ENCODE peak calls at places on chromosome X, in nine cellular contexts. J, B, D, E, A, K, Y, U and F are unnamed samples.

GRCh38 chrX:149831473-149831872 is 49.5 kb upstream of the MAGEA8 start:
- DNase-seq in J (no peak), B (no peak), D (no peak), E (peak), A (no peak), K (no peak), Y (no peak), U (no peak), F (no peak)

GRCh38 chrX:110847334-110847733 is 51.7 kb upstream of the CHRDL1 start:
- DNase-seq in J (no peak), B (peak), D (no peak), E (peak), A (no peak), K (no peak), Y (peak), U (peak), F (peak)

GRCh38 chrX:45164995-45165394 is 35.7 kb downstream of the DIPK2B start:
- DNase-seq in J (no peak), B (no peak), D (no peak), E (no peak), A (no peak), K (no peak), Y (no peak), U (no peak), F (no peak)

GRCh38 chrX:104172788-104173187 is 6.5 kb downstream of the FAM199X start:
- DNase-seq in J (no peak), B (no peak), D (no peak), E (no peak), A (no peak), K (no peak), Y (no peak), U (peak), F (no peak)

GRCh38 chrX:68998716-68999115 is 166.5 kb downstream of the PJA1 start:
- DNase-seq in J (no peak), B (no peak), D (no peak), E (no peak), A (peak), K (no peak), Y (no peak), U (no peak), F (no peak)

GRCh38 chrX:153634832-153635231 is 12.2 kb upstream of the DUSP9 start:
- DNase-seq in J (no peak), B (no peak), D (peak), E (no peak), A (no peak), K (no peak), Y (no peak), U (no peak), F (no peak)

GRCh38 chrX:129875669-129876068 is 30.3 kb upstream of the UTP14A start:
- DNase-seq in J (peak), B (no peak), D (no peak), E (no peak), A (no peak), K (no peak), Y (peak), U (peak), F (peak)

GRCh38 chrX:117376460-117376859 is 740.1 kb downstream of the KLHL13 start:
- DNase-seq in J (no peak), B (no peak), D (no peak), E (no peak), A (no peak), K (no peak), Y (no peak), U (no peak), F (no peak)

GRCh38 chrX:50067435-50068292 is 133.1 kb downstream of the AKAP4 start:
- DNase-seq in J (no peak), B (peak), D (no peak), E (peak), A (no peak), K (no peak), Y (peak), U (peak), F (no peak)

GRCh38 chrX:107470198-107470597 is 20.7 kb downstream of the FRMPD3 start:
- DNase-seq in J (no peak), B (no peak), D (no peak), E (no peak), A (no peak), K (no peak), Y (no peak), U (no peak), F (no peak)

GRCh38 chrX:16113978-16114554 is 9.3 kb upstream of the GRPR start:
- DNase-seq in J (no peak), B (no peak), D (no peak), E (no peak), A (no peak), K (no peak), Y (peak), U (peak), F (no peak)

GRCh38 chrX:107505223-107505622 is 55.8 kb downstream of the FRMPD3 start:
- DNase-seq in J (no peak), B (no peak), D (no peak), E (no peak), A (no peak), K (no peak), Y (peak), U (no peak), F (no peak)

GRCh38 chrX:48957477-48957826 is at the start of gene OTUD5:
- DNase-seq in J (no peak), B (no peak), D (peak), E (no peak), A (no peak), K (peak), Y (no peak), U (no peak), F (peak)

GRCh38 chrX:72308566-72309296 is 3.0 kb upstream of the CITED1 start:
- DNase-seq in J (peak), B (peak), D (peak), E (peak), A (no peak), K (peak), Y (peak), U (peak), F (peak)

GRCh38 chrX:39438603-39439602 is 637.6 kb downstream of the MID1IP1 start:
- DNase-seq in J (no peak), B (no peak), D (no peak), E (no peak), A (no peak), K (no peak), Y (no peak), U (no peak), F (no peak)

GRCh38 chrX:147522986-147523385 is 388.7 kb upstream of the FMR1 start:
- DNase-seq in J (no peak), B (no peak), D (no peak), E (no peak), A (no peak), K (no peak), Y (no peak), U (no peak), F (no peak)

GRCh38 chrX:153993079-153993478 is 20.5 kb downstream of the TMEM187 start:
- DNase-seq in J (no peak), B (no peak), D (no peak), E (no peak), A (no peak), K (no peak), Y (no peak), U (no peak), F (no peak)

GRCh38 chrX:97968376-97969104 is 1084.8 kb downstream of the RPA4 start:
- DNase-seq in J (no peak), B (no peak), D (no peak), E (no peak), A (no peak), K (no peak), Y (no peak), U (no peak), F (no peak)

GRCh38 chrX:21985332-21985777 is 44.8 kb downstream of the SMS start:
- DNase-seq in J (no peak), B (peak), D (no peak), E (peak), A (peak), K (peak), Y (peak), U (peak), F (peak)

GRCh38 chrX:52576946-52577345 is 60.1 kb upstream of the XAGE1B start:
- DNase-seq in J (no peak), B (peak), D (no peak), E (peak), A (no peak), K (no peak), Y (no peak), U (no peak), F (no peak)

GRCh38 chrX:46263494-46263893 is 281.7 kb downstream of the ZNF674 start:
- DNase-seq in J (no peak), B (no peak), D (no peak), E (no peak), A (no peak), K (no peak), Y (no peak), U (no peak), F (no peak)

GRCh38 chrX:13029341-13029740 is 15.1 kb downstream of the FAM9C start:
- DNase-seq in J (no peak), B (peak), D (peak), E (peak), A (no peak), K (peak), Y (peak), U (peak), F (no peak)

GRCh38 chrX:28324306-28324705 is 262.9 kb upstream of the IL1RAPL1 start:
- DNase-seq in J (no peak), B (no peak), D (no peak), E (peak), A (no peak), K (no peak), Y (no peak), U (no peak), F (no peak)

GRCh38 chrX:44898411-44899221 is 25.6 kb downstream of the KDM6A start:
- DNase-seq in J (no peak), B (no peak), D (no peak), E (peak), A (no peak), K (no peak), Y (no peak), U (peak), F (peak)

GRCh38 chrX:70001708-70002341 is 47.9 kb downstream of the AWAT2 start:
- DNase-seq in J (no peak), B (no peak), D (no peak), E (no peak), A (no peak), K (no peak), Y (no peak), U (peak), F (no peak)

GRCh38 chrX:147602297-147602696 is 309.4 kb upstream of the FMR1 start:
- DNase-seq in J (no peak), B (no peak), D (no peak), E (peak), A (no peak), K (no peak), Y (no peak), U (no peak), F (peak)

GRCh38 chrX:110003167-110004156 is 548 bp downstream of the TMEM164 start:
- DNase-seq in J (no peak), B (no peak), D (peak), E (peak), A (no peak), K (peak), Y (no peak), U (peak), F (no peak)

GRCh38 chrX:68112321-68112720 is 321.0 kb downstream of the OPHN1 start:
- DNase-seq in J (no peak), B (no peak), D (no peak), E (no peak), A (no peak), K (no peak), Y (peak), U (peak), F (no peak)

GRCh38 chrX:397575-397974 is 10.9 kb upstream of the PPP2R3B start:
- DNase-seq in J (peak), B (no peak), D (peak), E (peak), A (no peak), K (peak), Y (peak), U (peak), F (no peak)

GRCh38 chrX:24144528-24144927 is 5.0 kb upstream of the ZFX start:
- DNase-seq in J (no peak), B (no peak), D (no peak), E (no peak), A (no peak), K (no peak), Y (no peak), U (no peak), F (no peak)

GRCh38 chrX:24145340-24146186 is 4.0 kb upstream of the ZFX start:
- DNase-seq in J (peak), B (no peak), D (no peak), E (no peak), A (no peak), K (no peak), Y (peak), U (no peak), F (no peak)

GRCh38 chrX:24148118-24148517 is 1.4 kb upstream of the ZFX start:
- DNase-seq in J (no peak), B (no peak), D (no peak), E (no peak), A (no peak), K (no peak), Y (no peak), U (no peak), F (no peak)

GRCh38 chrX:24147165-24147564 is 2.4 kb upstream of the ZFX start:
- DNase-seq in J (no peak), B (no peak), D (no peak), E (no peak), A (no peak), K (no peak), Y (no peak), U (no peak), F (no peak)

DNA sequence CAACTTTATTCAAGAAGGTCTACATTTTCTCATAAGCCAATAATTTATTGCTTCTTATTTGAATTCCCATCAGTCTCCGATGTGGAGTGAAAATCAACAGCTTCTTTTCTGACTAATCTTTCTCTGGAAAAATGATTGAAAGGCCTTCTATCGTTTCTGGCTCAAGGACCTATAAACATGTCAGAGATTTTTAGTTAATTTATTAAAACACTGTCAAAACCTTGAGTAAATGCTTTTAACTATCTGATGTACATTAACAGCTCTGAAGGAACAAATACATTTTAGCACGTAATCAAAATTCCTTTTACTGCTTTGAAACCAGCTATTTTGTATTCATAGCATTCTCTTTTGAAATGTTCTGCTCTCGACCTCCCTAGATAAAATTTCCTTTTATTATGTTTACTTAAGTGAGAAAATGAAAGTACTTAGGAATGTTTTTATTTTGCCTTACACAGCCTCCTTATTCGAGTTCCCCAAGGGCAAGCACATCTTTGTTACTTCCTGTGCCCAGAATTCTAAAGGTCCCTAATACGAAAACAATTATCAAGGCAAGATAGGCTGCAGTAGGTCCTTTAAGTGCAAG is 3.2 kb upstream of the ZFX start:
- DNase-seq in J (no peak), B (no peak), D (no peak), E (peak), A (no peak), K (no peak), Y (peak), U (no peak), F (no peak)
- H3K4me3 ChIP-seq in J (no peak), B (no peak), D (peak), E (no peak), A (peak), K (peak), Y (no peak), U (no peak), F (no peak)

DNA sequence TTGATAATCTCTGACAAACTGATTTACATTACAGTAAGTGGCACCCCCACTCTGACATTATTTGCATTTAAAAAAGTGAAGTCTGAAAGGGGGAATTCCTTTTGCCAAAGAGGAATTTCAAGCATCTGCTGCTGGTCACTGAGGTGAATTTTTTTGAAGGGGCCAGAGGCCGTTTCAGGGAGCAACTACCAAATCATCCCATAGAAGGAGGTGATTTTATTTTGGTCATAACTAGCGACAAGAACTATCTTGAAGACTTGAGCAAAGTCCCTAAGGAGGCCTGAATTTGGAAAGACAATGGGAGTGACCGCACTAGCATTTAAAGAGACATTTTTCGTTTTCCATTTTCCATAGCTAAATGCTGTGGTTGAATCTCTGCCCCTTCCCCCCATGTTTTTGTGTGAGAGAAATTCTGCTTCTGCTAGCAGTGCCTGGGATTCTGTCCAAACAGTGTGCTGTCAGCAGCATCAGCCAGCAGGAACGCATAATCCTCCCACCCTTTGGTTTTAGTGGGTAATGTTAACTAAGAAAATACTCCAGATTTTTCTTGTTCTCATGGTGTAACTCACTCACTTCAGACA is 110.1 kb upstream of the MED14 start:
- DNase-seq in J (peak), B (no peak), D (no peak), E (peak), A (no peak), K (no peak), Y (peak), U (peak), F (no peak)
- H3K4me3 ChIP-seq in J (no peak), B (no peak), D (no peak), E (no peak), A (no peak), K (no peak), Y (no peak), U (no peak), F (no peak)

DNA sequence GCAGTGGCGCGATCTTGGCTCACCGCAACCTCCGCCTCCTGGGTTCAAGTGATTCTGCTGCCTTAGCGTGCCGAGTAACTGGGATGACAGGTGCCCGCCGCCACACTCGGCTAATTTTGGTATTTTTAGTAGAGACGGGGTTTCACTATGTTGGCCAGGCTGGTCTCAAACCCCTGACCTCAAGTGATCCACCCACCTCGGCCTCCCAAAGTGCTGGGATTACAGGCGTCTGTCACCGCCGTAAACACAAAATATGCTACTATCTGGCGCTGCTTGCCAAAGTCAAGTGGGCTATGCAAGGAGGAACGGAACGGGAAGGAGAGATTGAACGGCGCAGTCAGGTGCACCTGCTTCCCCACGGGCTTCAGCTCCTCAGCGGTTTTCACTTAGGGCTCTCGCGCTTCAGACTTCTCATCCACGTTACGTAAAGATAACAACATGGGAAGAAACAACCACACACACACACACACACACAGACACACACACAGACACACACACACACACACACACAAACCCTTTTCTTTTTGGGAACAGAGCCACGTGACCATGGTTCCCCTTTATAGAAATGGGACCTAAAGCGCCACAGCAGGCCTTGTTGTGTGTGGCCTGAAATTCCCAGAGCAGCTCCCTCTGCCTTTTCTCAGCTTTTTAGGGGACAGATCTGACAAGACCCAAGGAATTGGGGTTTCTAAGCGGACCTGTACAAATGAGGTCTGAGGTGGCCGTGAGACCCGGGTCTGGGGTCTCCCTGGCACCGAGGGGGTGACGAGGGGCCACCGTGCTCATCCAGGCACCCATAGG is 1.5 kb downstream of the P2RY8 start:
- DNase-seq in J (no peak), B (peak), D (no peak), E (no peak), A (no peak), K (no peak), Y (no peak), U (no peak), F (peak)
- H3K4me3 ChIP-seq in J (no peak), B (peak), D (peak), E (no peak), A (peak), K (peak), Y (no peak), U (no peak), F (peak)

GRCh38 chrX:20067709-20068315 is 48.9 kb downstream of the MAP7D2 start:
- DNase-seq in J (peak), B (peak), D (peak), E (peak), A (peak), K (peak), Y (peak), U (peak), F (no peak)
- H3K4me3 ChIP-seq in J (no peak), B (no peak), D (no peak), E (no peak), A (no peak), K (no peak), Y (no peak), U (no peak), F (no peak)